ENCODE peak calls at places on chromosomes 13 and 19, in eight cellular contexts. Y is GM03348; R is uterus; O is NCI-H2029; K is mucosa of descending colon; U is fibroblast of mammary gland; T is tibial artery; P is CD4-positive, CD25-positive, alpha-beta regulatory T cell. W is an unnamed sample.

GRCh38 chr13:32917504-32917903 is 98.7 kb upstream of the KL start:
- DNase-seq in R (no peak), U (peak), O (no peak), Y (no peak), K (no peak), P (peak), T (no peak), W (no peak)

GRCh38 chr19:47353307-47353712 is 4.2 kb downstream of the DHX34 start:
- DNase-seq in Y (no peak), U (no peak), O (peak), P (no peak), R (no peak), K (no peak), T (no peak), W (no peak)

GRCh38 chr13:77544365-77544764 is 8.9 kb downstream of the SCEL start:
- DNase-seq in R (peak), P (no peak), U (peak), K (no peak), O (peak), T (peak), Y (no peak), W (no peak)

GRCh38 chr13:80547885-80548284 is 207.0 kb upstream of the SPRY2 start:
- DNase-seq in P (no peak), R (no peak), Y (no peak), K (no peak), T (no peak), O (no peak), U (peak), W (no peak)

GRCh38 chr19:54665530-54665929 is 2.7 kb downstream of the LILRB4 start:
- DNase-seq in P (no peak), T (no peak), U (no peak), R (no peak), K (no peak), O (no peak), Y (no peak), W (no peak)

GRCh38 chr13:25111557-25111956 is 15.6 kb downstream of the PABPC3 start:
- DNase-seq in P (no peak), R (no peak), O (no peak), U (peak), T (no peak), K (no peak), Y (no peak), W (no peak)

GRCh38 chr13:86892330-86892729 is 778.8 kb upstream of the SLITRK5 start:
- DNase-seq in U (no peak), Y (no peak), T (no peak), K (no peak), R (no peak), O (no peak), P (no peak), W (no peak)

GRCh38 chr13:48094404-48094780 is 512 bp downstream of the MED4 start:
- DNase-seq in R (no peak), T (no peak), U (no peak), P (peak), O (no peak), Y (no peak), K (no peak), W (no peak)

GRCh38 chr13:38763446-38764381 is 76.8 kb downstream of the FREM2 start:
- DNase-seq in K (no peak), O (peak), P (peak), U (peak), Y (peak), R (no peak), T (no peak), W (no peak)

GRCh38 chr19:35143231-35143715 is at the start of gene FXYD7:
- DNase-seq in O (no peak), Y (no peak), P (no peak), T (no peak), U (no peak), K (peak), R (no peak), W (no peak)

GRCh38 chr13:51034906-51035305 is 76.2 kb downstream of the C13orf42 start:
- DNase-seq in R (no peak), O (peak), Y (no peak), P (no peak), U (peak), T (no peak), K (no peak), W (no peak)

GRCh38 chr13:51729853-51730553 is 74.0 kb downstream of the DHRS12 start:
- DNase-seq in R (peak), P (peak), O (no peak), U (peak), Y (peak), K (no peak), T (peak), W (no peak)

W was measured in effector memory CD4-positive, alpha-beta T cell.